ENCODE peak calls at places on chromosomes 1 and 21, in ten cellular contexts. One of them, this sample, is unnamed.

GRCh38 chr21:41614456-41615010 is 106.6 kb upstream of the TMPRSS2 start:
- DNase-seq in HEK293T: no peak
- DNase-seq in WERI-Rb-1: no peak
- DNase-seq in C1 segment of cervical spinal cord: no peak
- DNase-seq in activated gamma-delta T cell treated with anti-CD3 and anti-CD28 coated beads, Interleukin-2, amount 50 U/mL, for 16 hours: no peak
- DNase-seq in HCEC 1CT: no peak
- DNase-seq in NCI-H2029 treated with DMSO at 0.1 percent for 48 hours: no peak
- DNase-seq in MM.1S: no peak
- DNase-seq in NCI-H446: no peak
- DNase-seq in hepatic stellate cell: no peak
- DNase-seq in this sample: no peak

GRCh38 chr1:235021815-235022214 is 106.8 kb downstream of the TOMM20 start:
- DNase-seq in HEK293T: no peak
- DNase-seq in WERI-Rb-1: no peak
- DNase-seq in C1 segment of cervical spinal cord: no peak
- DNase-seq in activated gamma-delta T cell treated with anti-CD3 and anti-CD28 coated beads, Interleukin-2, amount 50 U/mL, for 16 hours: no peak
- DNase-seq in HCEC 1CT: no peak
- DNase-seq in NCI-H2029 treated with DMSO at 0.1 percent for 48 hours: no peak
- DNase-seq in MM.1S: no peak
- DNase-seq in NCI-H446: no peak
- DNase-seq in hepatic stellate cell: no peak
- DNase-seq in this sample: no peak

GRCh38 chr21:35573472-35574389 is 486.6 kb downstream of the SETD4 start:
- DNase-seq in HEK293T: no peak
- DNase-seq in WERI-Rb-1: no peak
- DNase-seq in C1 segment of cervical spinal cord: no peak
- DNase-seq in activated gamma-delta T cell treated with anti-CD3 and anti-CD28 coated beads, Interleukin-2, amount 50 U/mL, for 16 hours: no peak
- DNase-seq in HCEC 1CT: no peak
- DNase-seq in NCI-H2029 treated with DMSO at 0.1 percent for 48 hours: no peak
- DNase-seq in MM.1S: no peak
- DNase-seq in NCI-H446: no peak
- DNase-seq in hepatic stellate cell: no peak
- DNase-seq in this sample: no peak

GRCh38 chr1:44842763-44843655 is at the start of gene PTCH2:
- DNase-seq in HEK293T: peak
- DNase-seq in WERI-Rb-1: peak
- DNase-seq in C1 segment of cervical spinal cord: peak
- DNase-seq in activated gamma-delta T cell treated with anti-CD3 and anti-CD28 coated beads, Interleukin-2, amount 50 U/mL, for 16 hours: no peak
- DNase-seq in HCEC 1CT: peak
- DNase-seq in NCI-H2029 treated with DMSO at 0.1 percent for 48 hours: peak
- DNase-seq in MM.1S: no peak
- DNase-seq in NCI-H446: peak
- DNase-seq in hepatic stellate cell: peak
- DNase-seq in this sample: peak

GRCh38 chr1:41626146-41626545 is 141.7 kb upstream of the EDN2 start:
- DNase-seq in HEK293T: no peak
- DNase-seq in WERI-Rb-1: no peak
- DNase-seq in C1 segment of cervical spinal cord: no peak
- DNase-seq in activated gamma-delta T cell treated with anti-CD3 and anti-CD28 coated beads, Interleukin-2, amount 50 U/mL, for 16 hours: no peak
- DNase-seq in HCEC 1CT: no peak
- DNase-seq in NCI-H2029 treated with DMSO at 0.1 percent for 48 hours: no peak
- DNase-seq in MM.1S: no peak
- DNase-seq in NCI-H446: peak
- DNase-seq in hepatic stellate cell: no peak
- DNase-seq in this sample: no peak

GRCh38 chr1:3992103-3992556 is 92.1 kb upstream of the C1orf174 start:
- DNase-seq in HEK293T: no peak
- DNase-seq in WERI-Rb-1: no peak
- DNase-seq in C1 segment of cervical spinal cord: no peak
- DNase-seq in activated gamma-delta T cell treated with anti-CD3 and anti-CD28 coated beads, Interleukin-2, amount 50 U/mL, for 16 hours: no peak
- DNase-seq in HCEC 1CT: no peak
- DNase-seq in NCI-H2029 treated with DMSO at 0.1 percent for 48 hours: no peak
- DNase-seq in MM.1S: no peak
- DNase-seq in NCI-H446: peak
- DNase-seq in hepatic stellate cell: no peak
- DNase-seq in this sample: no peak

GRCh38 chr1:197841158-197841557 is 61.3 kb upstream of the C1orf53 start:
- DNase-seq in HEK293T: no peak
- DNase-seq in WERI-Rb-1: no peak
- DNase-seq in C1 segment of cervical spinal cord: no peak
- DNase-seq in activated gamma-delta T cell treated with anti-CD3 and anti-CD28 coated beads, Interleukin-2, amount 50 U/mL, for 16 hours: no peak
- DNase-seq in HCEC 1CT: no peak
- DNase-seq in NCI-H2029 treated with DMSO at 0.1 percent for 48 hours: no peak
- DNase-seq in MM.1S: no peak
- DNase-seq in NCI-H446: no peak
- DNase-seq in hepatic stellate cell: no peak
- DNase-seq in this sample: no peak

GRCh38 chr1:65514083-65514482 is 93.6 kb downstream of the LEPR start:
- DNase-seq in HEK293T: no peak
- DNase-seq in WERI-Rb-1: no peak
- DNase-seq in C1 segment of cervical spinal cord: no peak
- DNase-seq in activated gamma-delta T cell treated with anti-CD3 and anti-CD28 coated beads, Interleukin-2, amount 50 U/mL, for 16 hours: no peak
- DNase-seq in HCEC 1CT: peak
- DNase-seq in NCI-H2029 treated with DMSO at 0.1 percent for 48 hours: peak
- DNase-seq in MM.1S: no peak
- DNase-seq in NCI-H446: no peak
- DNase-seq in hepatic stellate cell: no peak
- DNase-seq in this sample: no peak

GRCh38 chr1:191641420-191642215 is 516.6 kb upstream of the RGS18 start:
- DNase-seq in HEK293T: no peak
- DNase-seq in WERI-Rb-1: no peak
- DNase-seq in C1 segment of cervical spinal cord: no peak
- DNase-seq in activated gamma-delta T cell treated with anti-CD3 and anti-CD28 coated beads, Interleukin-2, amount 50 U/mL, for 16 hours: no peak
- DNase-seq in HCEC 1CT: peak
- DNase-seq in NCI-H2029 treated with DMSO at 0.1 percent for 48 hours: no peak
- DNase-seq in MM.1S: no peak
- DNase-seq in NCI-H446: no peak
- DNase-seq in hepatic stellate cell: no peak
- DNase-seq in this sample: no peak

GRCh38 chr1:156379420-156380165 is 10.6 kb downstream of the RHBG start:
- DNase-seq in HEK293T: peak
- DNase-seq in WERI-Rb-1: peak
- DNase-seq in C1 segment of cervical spinal cord: no peak
- DNase-seq in activated gamma-delta T cell treated with anti-CD3 and anti-CD28 coated beads, Interleukin-2, amount 50 U/mL, for 16 hours: no peak
- DNase-seq in HCEC 1CT: peak
- DNase-seq in NCI-H2029 treated with DMSO at 0.1 percent for 48 hours: no peak
- DNase-seq in MM.1S: no peak
- DNase-seq in NCI-H446: no peak
- DNase-seq in hepatic stellate cell: peak
- DNase-seq in this sample: no peak

GRCh38 chr1:58815680-58816071 is 31.8 kb upstream of the JUN start:
- DNase-seq in HEK293T: peak
- DNase-seq in WERI-Rb-1: no peak
- DNase-seq in C1 segment of cervical spinal cord: peak
- DNase-seq in activated gamma-delta T cell treated with anti-CD3 and anti-CD28 coated beads, Interleukin-2, amount 50 U/mL, for 16 hours: no peak
- DNase-seq in HCEC 1CT: peak
- DNase-seq in NCI-H2029 treated with DMSO at 0.1 percent for 48 hours: no peak
- DNase-seq in MM.1S: no peak
- DNase-seq in NCI-H446: no peak
- DNase-seq in hepatic stellate cell: no peak
- DNase-seq in this sample: no peak

GRCh38 chr1:6859415-6860343 is 74.4 kb downstream of the CAMTA1 start:
- DNase-seq in HEK293T: no peak
- DNase-seq in WERI-Rb-1: no peak
- DNase-seq in C1 segment of cervical spinal cord: no peak
- DNase-seq in activated gamma-delta T cell treated with anti-CD3 and anti-CD28 coated beads, Interleukin-2, amount 50 U/mL, for 16 hours: no peak
- DNase-seq in HCEC 1CT: peak
- DNase-seq in NCI-H2029 treated with DMSO at 0.1 percent for 48 hours: peak
- DNase-seq in MM.1S: no peak
- DNase-seq in NCI-H446: peak
- DNase-seq in hepatic stellate cell: peak
- DNase-seq in this sample: no peak

GRCh38 chr1:25033828-25034451 is 103.9 kb upstream of the RUNX3 start:
- DNase-seq in HEK293T: no peak
- DNase-seq in WERI-Rb-1: no peak
- DNase-seq in C1 segment of cervical spinal cord: no peak
- DNase-seq in activated gamma-delta T cell treated with anti-CD3 and anti-CD28 coated beads, Interleukin-2, amount 50 U/mL, for 16 hours: no peak
- DNase-seq in HCEC 1CT: no peak
- DNase-seq in NCI-H2029 treated with DMSO at 0.1 percent for 48 hours: no peak
- DNase-seq in MM.1S: no peak
- DNase-seq in NCI-H446: no peak
- DNase-seq in hepatic stellate cell: no peak
- DNase-seq in this sample: no peak

GRCh38 chr21:39336457-39337008 is 12.4 kb downstream of the HMGN1 start:
- DNase-seq in HEK293T: no peak
- DNase-seq in WERI-Rb-1: peak
- DNase-seq in C1 segment of cervical spinal cord: no peak
- DNase-seq in activated gamma-delta T cell treated with anti-CD3 and anti-CD28 coated beads, Interleukin-2, amount 50 U/mL, for 16 hours: no peak
- DNase-seq in HCEC 1CT: no peak
- DNase-seq in NCI-H2029 treated with DMSO at 0.1 percent for 48 hours: no peak
- DNase-seq in MM.1S: no peak
- DNase-seq in NCI-H446: no peak
- DNase-seq in hepatic stellate cell: no peak
- DNase-seq in this sample: peak

GRCh38 chr1:204714861-204715511 is 29.4 kb upstream of the LRRN2 start:
- DNase-seq in HEK293T: no peak
- DNase-seq in WERI-Rb-1: peak
- DNase-seq in C1 segment of cervical spinal cord: no peak
- DNase-seq in activated gamma-delta T cell treated with anti-CD3 and anti-CD28 coated beads, Interleukin-2, amount 50 U/mL, for 16 hours: no peak
- DNase-seq in HCEC 1CT: no peak
- DNase-seq in NCI-H2029 treated with DMSO at 0.1 percent for 48 hours: no peak
- DNase-seq in MM.1S: peak
- DNase-seq in NCI-H446: peak
- DNase-seq in hepatic stellate cell: no peak
- DNase-seq in this sample: peak

GRCh38 chr1:86155061-86155806 is 1.3 kb downstream of the COL24A1 start:
- DNase-seq in HEK293T: no peak
- DNase-seq in WERI-Rb-1: no peak
- DNase-seq in C1 segment of cervical spinal cord: no peak
- DNase-seq in activated gamma-delta T cell treated with anti-CD3 and anti-CD28 coated beads, Interleukin-2, amount 50 U/mL, for 16 hours: no peak
- DNase-seq in HCEC 1CT: no peak
- DNase-seq in NCI-H2029 treated with DMSO at 0.1 percent for 48 hours: no peak
- DNase-seq in MM.1S: no peak
- DNase-seq in NCI-H446: no peak
- DNase-seq in hepatic stellate cell: peak
- DNase-seq in this sample: no peak

GRCh38 chr1:111195002-111195684 is 5.3 kb downstream of the DENND2D start:
- DNase-seq in HEK293T: no peak
- DNase-seq in WERI-Rb-1: no peak
- DNase-seq in C1 segment of cervical spinal cord: no peak
- DNase-seq in activated gamma-delta T cell treated with anti-CD3 and anti-CD28 coated beads, Interleukin-2, amount 50 U/mL, for 16 hours: no peak
- DNase-seq in HCEC 1CT: peak
- DNase-seq in NCI-H2029 treated with DMSO at 0.1 percent for 48 hours: no peak
- DNase-seq in MM.1S: no peak
- DNase-seq in NCI-H446: no peak
- DNase-seq in hepatic stellate cell: no peak
- DNase-seq in this sample: no peak

GRCh38 chr1:76066390-76066789 is 8.2 kb upstream of the ST6GALNAC3 start:
- DNase-seq in HEK293T: no peak
- DNase-seq in WERI-Rb-1: no peak
- DNase-seq in C1 segment of cervical spinal cord: no peak
- DNase-seq in activated gamma-delta T cell treated with anti-CD3 and anti-CD28 coated beads, Interleukin-2, amount 50 U/mL, for 16 hours: no peak
- DNase-seq in HCEC 1CT: peak
- DNase-seq in NCI-H2029 treated with DMSO at 0.1 percent for 48 hours: no peak
- DNase-seq in MM.1S: no peak
- DNase-seq in NCI-H446: no peak
- DNase-seq in hepatic stellate cell: peak
- DNase-seq in this sample: no peak

GRCh38 chr21:36093512-36093911 is 23.7 kb downstream of the CBR1 start:
- DNase-seq in HEK293T: no peak
- DNase-seq in WERI-Rb-1: no peak
- DNase-seq in C1 segment of cervical spinal cord: no peak
- DNase-seq in activated gamma-delta T cell treated with anti-CD3 and anti-CD28 coated beads, Interleukin-2, amount 50 U/mL, for 16 hours: no peak
- DNase-seq in HCEC 1CT: no peak
- DNase-seq in NCI-H2029 treated with DMSO at 0.1 percent for 48 hours: no peak
- DNase-seq in MM.1S: no peak
- DNase-seq in NCI-H446: no peak
- DNase-seq in hepatic stellate cell: no peak
- DNase-seq in this sample: no peak

GRCh38 chr1:245129321-245129720 is 25.5 kb upstream of the KIF26B start:
- DNase-seq in HEK293T: no peak
- DNase-seq in WERI-Rb-1: no peak
- DNase-seq in C1 segment of cervical spinal cord: peak
- DNase-seq in activated gamma-delta T cell treated with anti-CD3 and anti-CD28 coated beads, Interleukin-2, amount 50 U/mL, for 16 hours: no peak
- DNase-seq in HCEC 1CT: no peak
- DNase-seq in NCI-H2029 treated with DMSO at 0.1 percent for 48 hours: no peak
- DNase-seq in MM.1S: no peak
- DNase-seq in NCI-H446: no peak
- DNase-seq in hepatic stellate cell: no peak
- DNase-seq in this sample: no peak

GRCh38 chr1:10754571-10755329 is 41.7 kb downstream of the CASZ1 start:
- DNase-seq in HEK293T: no peak
- DNase-seq in WERI-Rb-1: no peak
- DNase-seq in C1 segment of cervical spinal cord: no peak
- DNase-seq in activated gamma-delta T cell treated with anti-CD3 and anti-CD28 coated beads, Interleukin-2, amount 50 U/mL, for 16 hours: no peak
- DNase-seq in HCEC 1CT: no peak
- DNase-seq in NCI-H2029 treated with DMSO at 0.1 percent for 48 hours: no peak
- DNase-seq in MM.1S: no peak
- DNase-seq in NCI-H446: no peak
- DNase-seq in hepatic stellate cell: no peak
- DNase-seq in this sample: no peak

GRCh38 chr1:27891196-27891889 is 19.0 kb downstream of the THEMIS2 start:
- DNase-seq in HEK293T: no peak
- DNase-seq in WERI-Rb-1: no peak
- DNase-seq in C1 segment of cervical spinal cord: no peak
- DNase-seq in activated gamma-delta T cell treated with anti-CD3 and anti-CD28 coated beads, Interleukin-2, amount 50 U/mL, for 16 hours: no peak
- DNase-seq in HCEC 1CT: no peak
- DNase-seq in NCI-H2029 treated with DMSO at 0.1 percent for 48 hours: no peak
- DNase-seq in MM.1S: peak
- DNase-seq in NCI-H446: no peak
- DNase-seq in hepatic stellate cell: no peak
- DNase-seq in this sample: no peak

GRCh38 chr1:115762792-115763191 is 5.7 kb downstream of the CASQ2 start:
- DNase-seq in HEK293T: no peak
- DNase-seq in WERI-Rb-1: no peak
- DNase-seq in C1 segment of cervical spinal cord: no peak
- DNase-seq in activated gamma-delta T cell treated with anti-CD3 and anti-CD28 coated beads, Interleukin-2, amount 50 U/mL, for 16 hours: no peak
- DNase-seq in HCEC 1CT: no peak
- DNase-seq in NCI-H2029 treated with DMSO at 0.1 percent for 48 hours: no peak
- DNase-seq in MM.1S: no peak
- DNase-seq in NCI-H446: no peak
- DNase-seq in hepatic stellate cell: no peak
- DNase-seq in this sample: no peak

GRCh38 chr1:211613108-211613947 is 34.4 kb upstream of the SLC30A1 start:
- DNase-seq in HEK293T: no peak
- DNase-seq in WERI-Rb-1: no peak
- DNase-seq in C1 segment of cervical spinal cord: no peak
- DNase-seq in activated gamma-delta T cell treated with anti-CD3 and anti-CD28 coated beads, Interleukin-2, amount 50 U/mL, for 16 hours: no peak
- DNase-seq in HCEC 1CT: peak
- DNase-seq in NCI-H2029 treated with DMSO at 0.1 percent for 48 hours: no peak
- DNase-seq in MM.1S: peak
- DNase-seq in NCI-H446: peak
- DNase-seq in hepatic stellate cell: peak
- DNase-seq in this sample: no peak

GRCh38 chr21:28215214-28215954 is 777.3 kb downstream of the LTN1 start:
- DNase-seq in HEK293T: no peak
- DNase-seq in WERI-Rb-1: no peak
- DNase-seq in C1 segment of cervical spinal cord: no peak
- DNase-seq in activated gamma-delta T cell treated with anti-CD3 and anti-CD28 coated beads, Interleukin-2, amount 50 U/mL, for 16 hours: no peak
- DNase-seq in HCEC 1CT: peak
- DNase-seq in NCI-H2029 treated with DMSO at 0.1 percent for 48 hours: no peak
- DNase-seq in MM.1S: no peak
- DNase-seq in NCI-H446: no peak
- DNase-seq in hepatic stellate cell: no peak
- DNase-seq in this sample: no peak

GRCh38 chr21:42324896-42325295 is 9.7 kb upstream of the TFF3 start:
- DNase-seq in HEK293T: no peak
- DNase-seq in WERI-Rb-1: no peak
- DNase-seq in C1 segment of cervical spinal cord: no peak
- DNase-seq in activated gamma-delta T cell treated with anti-CD3 and anti-CD28 coated beads, Interleukin-2, amount 50 U/mL, for 16 hours: no peak
- DNase-seq in HCEC 1CT: no peak
- DNase-seq in NCI-H2029 treated with DMSO at 0.1 percent for 48 hours: no peak
- DNase-seq in MM.1S: no peak
- DNase-seq in NCI-H446: no peak
- DNase-seq in hepatic stellate cell: no peak
- DNase-seq in this sample: no peak

GRCh38 chr1:7384679-7385078 is 386.4 kb upstream of the VAMP3 start:
- DNase-seq in HEK293T: no peak
- DNase-seq in WERI-Rb-1: no peak
- DNase-seq in C1 segment of cervical spinal cord: peak
- DNase-seq in activated gamma-delta T cell treated with anti-CD3 and anti-CD28 coated beads, Interleukin-2, amount 50 U/mL, for 16 hours: no peak
- DNase-seq in HCEC 1CT: no peak
- DNase-seq in NCI-H2029 treated with DMSO at 0.1 percent for 48 hours: no peak
- DNase-seq in MM.1S: no peak
- DNase-seq in NCI-H446: no peak
- DNase-seq in hepatic stellate cell: no peak
- DNase-seq in this sample: peak

GRCh38 chr1:54273092-54273836 is 73.3 kb downstream of the MRPL37 start:
- DNase-seq in HEK293T: peak
- DNase-seq in WERI-Rb-1: peak
- DNase-seq in C1 segment of cervical spinal cord: peak
- DNase-seq in activated gamma-delta T cell treated with anti-CD3 and anti-CD28 coated beads, Interleukin-2, amount 50 U/mL, for 16 hours: no peak
- DNase-seq in HCEC 1CT: peak
- DNase-seq in NCI-H2029 treated with DMSO at 0.1 percent for 48 hours: no peak
- DNase-seq in MM.1S: no peak
- DNase-seq in NCI-H446: peak
- DNase-seq in hepatic stellate cell: peak
- DNase-seq in this sample: peak